ENCODE peak calls at places on chromosomes 12 and 14, in five cellular contexts. One of them, this sample, is unnamed.

GRCh38 chr12:64522807-64523206 is 70.9 kb downstream of the TBK1 start:
- DNase-seq in fibroblast of lung: peak
- DNase-seq in psoas muscle: no peak
- DNase-seq in HCT116: no peak
- DNase-seq in tibial nerve: no peak
- DNase-seq in this sample: no peak

GRCh38 chr14:81211844-81212243 is 8.9 kb downstream of the GTF2A1 start:
- DNase-seq in fibroblast of lung: peak
- DNase-seq in psoas muscle: peak
- DNase-seq in HCT116: no peak
- DNase-seq in tibial nerve: no peak
- DNase-seq in this sample: no peak

GRCh38 chr12:44379827-44380226 is 496.3 kb downstream of the NELL2 start:
- DNase-seq in fibroblast of lung: no peak
- DNase-seq in psoas muscle: no peak
- DNase-seq in HCT116: no peak
- DNase-seq in tibial nerve: no peak
- DNase-seq in this sample: no peak

GRCh38 chr12:97921957-97922722 is 459.5 kb downstream of the RMST start:
- DNase-seq in fibroblast of lung: peak
- DNase-seq in psoas muscle: no peak
- DNase-seq in HCT116: no peak
- DNase-seq in tibial nerve: no peak
- DNase-seq in this sample: no peak

GRCh38 chr14:77007975-77008421 is 20.5 kb downstream of the IRF2BPL start:
- DNase-seq in fibroblast of lung: no peak
- DNase-seq in psoas muscle: peak
- DNase-seq in HCT116: no peak
- DNase-seq in tibial nerve: no peak
- DNase-seq in this sample: peak

GRCh38 chr12:61272441-61272840 is 987.8 kb upstream of the USP15 start:
- DNase-seq in fibroblast of lung: no peak
- DNase-seq in psoas muscle: no peak
- DNase-seq in HCT116: peak
- DNase-seq in tibial nerve: no peak
- DNase-seq in this sample: no peak

GRCh38 chr12:55935742-55936151 is 4.8 kb downstream of the DGKA start:
- DNase-seq in fibroblast of lung: no peak
- DNase-seq in psoas muscle: peak
- DNase-seq in HCT116: no peak
- DNase-seq in tibial nerve: no peak
- DNase-seq in this sample: no peak

GRCh38 chr12:108319277-108320234 is 19.6 kb downstream of the CMKLR1 start:
- DNase-seq in fibroblast of lung: no peak
- DNase-seq in psoas muscle: no peak
- DNase-seq in HCT116: no peak
- DNase-seq in tibial nerve: no peak
- DNase-seq in this sample: no peak

DNA sequence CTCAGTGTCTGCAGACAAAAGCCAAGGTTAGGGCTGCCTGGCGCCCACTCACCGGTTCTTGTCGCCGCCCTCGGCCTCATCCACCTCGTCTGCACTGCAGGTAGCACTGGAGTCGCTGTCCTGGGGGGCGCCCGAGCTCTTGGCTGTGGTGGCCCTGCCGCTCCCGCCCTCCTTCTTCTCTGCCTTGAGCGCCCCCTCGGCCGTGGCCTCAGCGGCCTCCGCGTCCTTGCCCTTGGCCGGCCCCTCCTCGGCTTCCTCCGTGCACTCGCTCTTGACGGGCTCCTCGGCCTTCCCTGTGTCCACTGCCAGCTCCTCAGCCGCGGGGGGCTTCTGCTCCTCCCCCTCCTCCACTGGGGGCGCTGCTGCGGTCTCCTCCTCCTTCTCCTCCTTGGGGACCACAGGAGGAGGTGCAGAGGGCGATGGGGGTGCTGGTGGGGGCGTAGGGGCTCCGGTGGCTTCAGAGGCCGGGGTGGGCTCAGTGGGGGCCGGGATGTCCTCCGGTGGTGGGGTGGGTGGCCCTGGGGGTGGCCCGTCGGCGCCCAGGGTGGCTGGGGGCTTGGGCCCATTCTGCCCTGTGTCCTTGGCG is 77.2 kb downstream of the RFLNA start:
- DNase-seq in fibroblast of lung: no peak
- DNase-seq in psoas muscle: no peak
- DNase-seq in HCT116: no peak
- DNase-seq in tibial nerve: no peak
- DNase-seq in this sample: no peak
- TF ChIP-seq CTCF in fibroblast of lung: no peak
- TF ChIP-seq CTCF in psoas muscle: no peak
- TF ChIP-seq CTCF in HCT116: no peak
- TF ChIP-seq CTCF in tibial nerve: no peak
- TF ChIP-seq CTCF in this sample: no peak

GRCh38 chr12:95545303-95545702 is 6.0 kb downstream of the USP44 start:
- DNase-seq in fibroblast of lung: no peak
- DNase-seq in psoas muscle: no peak
- DNase-seq in HCT116: no peak
- DNase-seq in tibial nerve: no peak
- DNase-seq in this sample: no peak
- H3K27ac ChIP-seq in fibroblast of lung: peak
- H3K27ac ChIP-seq in psoas muscle: no peak
- H3K27ac ChIP-seq in HCT116: no peak
- H3K27ac ChIP-seq in tibial nerve: peak
- H3K27ac ChIP-seq in this sample: no peak

GRCh38 chr14:103209054-103209453 is 85.8 kb downstream of the TNFAIP2 start:
- DNase-seq in fibroblast of lung: no peak
- DNase-seq in psoas muscle: no peak
- DNase-seq in HCT116: no peak
- DNase-seq in tibial nerve: no peak
- DNase-seq in this sample: no peak
- TF ChIP-seq CTCF in fibroblast of lung: peak
- TF ChIP-seq CTCF in psoas muscle: no peak
- TF ChIP-seq CTCF in HCT116: no peak
- TF ChIP-seq CTCF in tibial nerve: no peak
- TF ChIP-seq CTCF in this sample: no peak

GRCh38 chr12:69998922-69999321 is 173.9 kb downstream of the MYRFL start:
- DNase-seq in fibroblast of lung: no peak
- DNase-seq in psoas muscle: no peak
- DNase-seq in HCT116: no peak
- DNase-seq in tibial nerve: no peak
- DNase-seq in this sample: no peak

GRCh38 chr12:69999561-69999960 is 174.5 kb downstream of the MYRFL start:
- DNase-seq in fibroblast of lung: no peak
- DNase-seq in psoas muscle: no peak
- DNase-seq in HCT116: no peak
- DNase-seq in tibial nerve: no peak
- DNase-seq in this sample: no peak

GRCh38 chr12:70005864-70006618 is 181.0 kb downstream of the MYRFL start:
- DNase-seq in fibroblast of lung: no peak
- DNase-seq in psoas muscle: no peak
- DNase-seq in HCT116: no peak
- DNase-seq in tibial nerve: no peak
- DNase-seq in this sample: no peak

GRCh38 chr12:70002912-70003255 is 177.9 kb downstream of the MYRFL start:
- DNase-seq in fibroblast of lung: no peak
- DNase-seq in psoas muscle: peak
- DNase-seq in HCT116: no peak
- DNase-seq in tibial nerve: no peak
- DNase-seq in this sample: no peak

DNA sequence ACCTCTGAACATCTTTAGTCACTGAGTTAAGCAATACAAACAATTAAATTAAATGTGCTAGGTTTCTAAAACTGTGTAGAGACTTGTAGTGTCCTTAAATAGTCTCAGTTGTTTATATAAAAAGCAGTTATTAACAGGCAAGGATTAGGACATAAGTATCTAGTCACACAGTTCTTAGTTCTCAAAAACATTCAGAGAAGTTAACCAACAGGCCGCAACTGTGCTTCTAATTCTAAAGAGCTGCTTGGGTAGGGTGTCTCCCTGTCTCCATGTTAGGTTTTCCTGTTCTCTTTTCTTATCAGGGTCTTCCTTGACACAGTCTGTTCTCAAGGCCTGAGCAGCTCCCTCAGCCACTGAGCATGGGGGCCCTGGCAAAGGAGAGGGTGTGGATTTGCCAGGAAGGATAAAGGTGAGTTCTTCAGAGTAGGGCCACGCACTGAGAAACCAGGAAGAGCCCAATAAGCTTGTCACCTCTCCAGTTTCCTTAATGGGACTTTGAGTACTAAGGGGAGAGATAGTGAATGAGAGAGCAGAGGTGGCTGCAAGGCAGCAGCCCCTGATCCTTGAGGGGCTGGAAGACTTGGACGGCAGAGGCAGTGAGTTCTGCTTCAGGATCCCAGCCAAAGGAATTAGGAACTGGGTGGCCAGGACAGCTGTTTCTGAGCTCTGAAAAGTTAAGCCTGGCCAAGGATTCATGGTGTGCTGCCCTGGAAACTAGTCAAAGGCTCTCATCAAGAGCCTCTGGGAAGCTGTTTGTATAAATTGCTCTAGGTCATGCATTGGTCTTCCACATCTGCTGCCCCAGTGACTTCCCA is 177.3 kb downstream of the MYRFL start:
- DNase-seq in fibroblast of lung: no peak
- DNase-seq in psoas muscle: peak
- DNase-seq in HCT116: no peak
- DNase-seq in tibial nerve: no peak
- DNase-seq in this sample: no peak
- H3K27ac ChIP-seq in fibroblast of lung: no peak
- H3K27ac ChIP-seq in psoas muscle: peak
- H3K27ac ChIP-seq in HCT116: no peak
- H3K27ac ChIP-seq in tibial nerve: peak
- H3K27ac ChIP-seq in this sample: peak

GRCh38 chr14:24093901-24094838 is at the start of gene PCK2:
- DNase-seq in fibroblast of lung: peak
- DNase-seq in psoas muscle: peak
- DNase-seq in HCT116: peak
- DNase-seq in tibial nerve: peak
- DNase-seq in this sample: peak
- TF ChIP-seq CTCF in fibroblast of lung: peak
- TF ChIP-seq CTCF in psoas muscle: no peak
- TF ChIP-seq CTCF in HCT116: no peak
- TF ChIP-seq CTCF in tibial nerve: no peak
- TF ChIP-seq CTCF in this sample: no peak

GRCh38 chr12:92143280-92143679 is 2.4 kb downstream of the BTG1 start:
- DNase-seq in fibroblast of lung: no peak
- DNase-seq in psoas muscle: no peak
- DNase-seq in HCT116: no peak
- DNase-seq in tibial nerve: no peak
- DNase-seq in this sample: no peak
- H3K27ac ChIP-seq in fibroblast of lung: peak
- H3K27ac ChIP-seq in psoas muscle: peak
- H3K27ac ChIP-seq in HCT116: no peak
- H3K27ac ChIP-seq in tibial nerve: peak
- H3K27ac ChIP-seq in this sample: no peak

GRCh38 chr14:97177016-97177415 is 379.8 kb downstream of the VRK1 start:
- DNase-seq in fibroblast of lung: peak
- DNase-seq in psoas muscle: no peak
- DNase-seq in HCT116: peak
- DNase-seq in tibial nerve: no peak
- DNase-seq in this sample: peak
- TF ChIP-seq CTCF in fibroblast of lung: no peak
- TF ChIP-seq CTCF in psoas muscle: no peak
- TF ChIP-seq CTCF in HCT116: peak
- TF ChIP-seq CTCF in tibial nerve: no peak
- TF ChIP-seq CTCF in this sample: peak

DNA sequence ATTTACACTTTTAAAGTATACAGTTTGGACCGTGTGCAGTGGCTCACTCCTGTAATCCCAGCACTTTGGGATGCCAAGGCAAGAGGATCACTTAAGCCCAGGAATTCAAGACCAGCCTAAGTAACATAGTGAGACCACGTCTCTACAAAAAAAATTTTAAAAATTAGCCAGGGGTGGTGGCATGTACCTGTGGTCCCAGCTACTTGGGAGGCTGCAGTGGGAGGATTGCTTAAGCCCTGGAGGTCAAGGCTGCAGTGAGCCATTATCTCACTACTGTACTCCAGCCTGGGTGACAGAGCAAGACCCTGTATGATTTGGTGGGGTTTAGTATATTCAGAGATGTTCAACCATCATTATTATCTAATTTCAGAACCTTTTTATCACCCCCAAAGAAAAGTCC is 4.7 kb downstream of the EIF4B start:
- DNase-seq in fibroblast of lung: no peak
- DNase-seq in psoas muscle: no peak
- DNase-seq in HCT116: no peak
- DNase-seq in tibial nerve: no peak
- DNase-seq in this sample: no peak
- H3K27ac ChIP-seq in fibroblast of lung: no peak
- H3K27ac ChIP-seq in psoas muscle: no peak
- H3K27ac ChIP-seq in HCT116: no peak
- H3K27ac ChIP-seq in tibial nerve: no peak
- H3K27ac ChIP-seq in this sample: peak

DNA sequence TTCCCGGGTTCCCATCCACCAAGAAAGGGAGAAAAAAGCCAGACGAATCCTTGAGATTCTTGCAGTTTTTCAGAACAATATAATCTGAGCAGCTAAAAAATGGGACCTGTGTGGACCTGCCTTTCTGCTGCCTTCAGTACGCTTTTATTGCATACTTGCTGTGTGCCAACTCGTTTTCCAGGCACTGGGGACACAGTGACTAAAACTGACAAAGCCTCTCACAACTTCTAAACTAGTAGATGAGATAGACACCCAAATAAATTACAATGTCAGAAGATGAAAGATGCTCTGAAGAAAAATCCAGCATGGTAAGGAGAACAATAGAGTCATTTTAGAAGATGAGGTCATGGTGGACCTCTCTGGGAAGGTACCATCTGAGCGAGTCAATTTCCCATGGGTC is 204.7 kb downstream of the MON2 start:
- DNase-seq in fibroblast of lung: no peak
- DNase-seq in psoas muscle: no peak
- DNase-seq in HCT116: no peak
- DNase-seq in tibial nerve: no peak
- DNase-seq in this sample: no peak
- TF ChIP-seq CTCF in fibroblast of lung: no peak
- TF ChIP-seq CTCF in psoas muscle: no peak
- TF ChIP-seq CTCF in HCT116: no peak
- TF ChIP-seq CTCF in tibial nerve: no peak
- TF ChIP-seq CTCF in this sample: no peak

GRCh38 chr14:54664961-54665360 is 98.0 kb downstream of the SAMD4A start:
- DNase-seq in fibroblast of lung: peak
- DNase-seq in psoas muscle: no peak
- DNase-seq in HCT116: no peak
- DNase-seq in tibial nerve: no peak
- DNase-seq in this sample: no peak
- H3K27ac ChIP-seq in fibroblast of lung: no peak
- H3K27ac ChIP-seq in psoas muscle: no peak
- H3K27ac ChIP-seq in HCT116: no peak
- H3K27ac ChIP-seq in tibial nerve: no peak
- H3K27ac ChIP-seq in this sample: no peak